ENCODE peak calls at places on chromosomes 6 and 20, in four cellular contexts. U is K562, K is HepG2, I is GM12878. N is an unnamed sample.

GRCh38 chr20:39851459-39851858 is 837.6 kb downstream of the MAFB start:
- DNase-seq in K (no peak), U (no peak), I (no peak), N (no peak)

GRCh38 chr6:135481786-135482369 is 15.7 kb downstream of the AHI1 start:
- DNase-seq in K (no peak), I (no peak), U (no peak), N (no peak)

GRCh38 chr6:15090145-15090579 is 155.7 kb upstream of the JARID2 start:
- DNase-seq in U (no peak), I (no peak), K (no peak), N (no peak)

GRCh38 chr6:53956068-53956711 is 155.1 kb upstream of the MLIP start:
- DNase-seq in I (peak; percentile 8), U (peak; percentile 9), K (peak; percentile 79), N (peak; percentile 86)

GRCh38 chr6:32609731-32610640 is 20.3 kb upstream of the HLA-DRB1 start:
- DNase-seq in U (peak; percentile 72), I (peak; percentile 100), K (peak; percentile 21), N (peak; percentile 68)

GRCh38 chr6:137043710-137044365 is 927 bp downstream of the IL20RA start:
- DNase-seq in K (no peak), I (no peak), U (no peak), N (no peak)

GRCh38 chr20:36342316-36342715 is 36.2 kb downstream of the DLGAP4 start:
- DNase-seq in I (no peak), U (no peak), K (no peak), N (no peak)

GRCh38 chr6:138765896-138766487 is 7.6 kb upstream of the CCDC28A start:
- DNase-seq in K (peak; percentile 48), U (peak; percentile 63), I (no peak), N (no peak)

GRCh38 chr6:66226099-66226498 is 519.1 kb upstream of the EYS start:
- DNase-seq in I (no peak), K (no peak), U (no peak), N (no peak)

GRCh38 chr20:63095718-63096654 is 89.2 kb upstream of the BHLHE23 start:
- DNase-seq in I (no peak), U (no peak), K (no peak), N (peak; percentile 39)

GRCh38 chr6:158867381-158868121 is 48.4 kb upstream of the EZR start:
- DNase-seq in K (no peak), I (no peak), U (no peak), N (no peak)

GRCh38 chr20:34538671-34539123 is 19.8 kb upstream of the MAP1LC3A start:
- DNase-seq in I (no peak), U (peak; percentile 84), K (peak; percentile 61), N (no peak)

GRCh38 chr6:42451146-42451594 is 556 bp downstream of the TRERF1 start:
- DNase-seq in U (no peak), K (no peak), I (no peak), N (no peak)

GRCh38 chr6:32176476-32177181 is 745 bp upstream of the AGPAT1 start:
- DNase-seq in I (no peak), U (no peak), K (no peak), N (no peak)

GRCh38 chr6:108732101-108732870 is 115.9 kb upstream of the ARMC2 start:
- DNase-seq in K (no peak), I (no peak), U (no peak), N (no peak)

GRCh38 chr20:56733967-56734366 is 104.9 kb downstream of the TFAP2C start:
- DNase-seq in K (no peak), I (no peak), U (no peak), N (no peak)

GRCh38 chr20:37804584-37805566 is 98.1 kb upstream of the VSTM2L start:
- DNase-seq in K (no peak), U (no peak), I (peak; percentile 86), N (no peak)

GRCh38 chr6:117637770-117638169 is 35.5 kb upstream of the GOPC start:
- DNase-seq in K (peak; percentile 60), I (no peak), U (no peak), N (no peak)

GRCh38 chr6:25706314-25707014 is 48.1 kb upstream of the SLC17A4 start:
- DNase-seq in I (no peak), K (peak; percentile 35), U (no peak), N (no peak)

GRCh38 chr6:148311849-148312669 is 30.6 kb upstream of the SASH1 start:
- DNase-seq in I (no peak), U (no peak), K (no peak), N (no peak)

GRCh38 chr6:30565772-30566171 is 5.5 kb upstream of the ABCF1 start:
- DNase-seq in U (no peak), K (no peak), I (no peak), N (no peak)

GRCh38 chr20:49276895-49277785 is 717 bp downstream of the ZNFX1 start:
- DNase-seq in U (peak; percentile 46), I (no peak), K (no peak), N (no peak)

GRCh38 chr20:49277786-49278035 is 146 bp downstream of the ZNFX1 start:
- DNase-seq in I (no peak), K (no peak), U (no peak), N (no peak)

GRCh38 chr20:49275634-49276033 is 2.2 kb downstream of the ZNFX1 start:
- DNase-seq in I (no peak), U (no peak), K (no peak), N (no peak)

GRCh38 chr20:49278036-49278816 is at the start of gene ZNFX1:
- DNase-seq in K (peak; percentile 99), I (peak; percentile 95), U (peak; percentile 92), N (peak; percentile 98)

DNA sequence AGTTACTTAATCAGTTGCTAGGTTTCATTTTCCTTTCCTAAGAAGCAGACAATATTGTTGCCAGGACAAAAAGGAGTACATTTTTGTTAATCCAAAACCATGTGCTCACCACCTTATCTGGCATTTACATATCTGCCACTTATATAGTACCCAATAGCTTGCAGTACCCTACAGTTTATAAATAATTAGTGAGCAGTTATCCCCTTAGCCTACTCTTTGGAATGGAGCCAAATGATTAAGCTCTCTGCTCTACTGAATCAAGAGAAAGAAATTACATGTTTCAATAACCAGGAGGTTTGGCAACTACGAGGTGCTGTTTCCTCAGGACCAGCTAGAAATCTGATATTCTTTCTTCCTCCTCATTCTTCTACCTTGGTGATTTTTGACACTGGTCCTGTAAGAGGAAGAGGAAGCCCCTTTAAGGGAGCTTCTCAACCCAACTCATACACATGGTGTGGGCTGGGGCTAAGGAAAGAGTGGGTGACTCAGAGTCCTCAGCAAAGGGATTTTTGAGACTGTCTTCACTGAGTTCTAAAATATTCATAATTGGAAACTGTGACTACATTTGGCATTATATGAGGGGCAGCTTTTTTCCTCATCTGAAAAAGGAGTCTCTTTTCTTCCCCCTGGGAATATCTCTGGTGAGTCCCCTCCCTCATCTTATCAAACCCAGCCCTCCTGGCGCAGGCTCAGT is 1.5 kb downstream of the ZNFX1 start:
- DNase-seq in U (no peak), K (no peak), I (no peak), N (no peak)
- TF ChIP-seq HDAC6 in U (no peak), K (no peak), I (no peak), N (no peak)

GRCh38 chr6:3484946-3485345 is 28.1 kb upstream of the SLC22A23 start:
- DNase-seq in I (no peak), U (no peak), K (no peak), N (no peak)
- TF ChIP-seq HDAC6 in I (no peak), U (no peak), K (no peak), N (no peak)

GRCh38 chr6:9360881-9361280 is 925.5 kb upstream of the SLC35B3 start:
- DNase-seq in U (no peak), K (no peak), I (no peak), N (no peak)
- TF ChIP-seq HDAC6 in U (no peak), K (no peak), I (no peak), N (no peak)

DNA sequence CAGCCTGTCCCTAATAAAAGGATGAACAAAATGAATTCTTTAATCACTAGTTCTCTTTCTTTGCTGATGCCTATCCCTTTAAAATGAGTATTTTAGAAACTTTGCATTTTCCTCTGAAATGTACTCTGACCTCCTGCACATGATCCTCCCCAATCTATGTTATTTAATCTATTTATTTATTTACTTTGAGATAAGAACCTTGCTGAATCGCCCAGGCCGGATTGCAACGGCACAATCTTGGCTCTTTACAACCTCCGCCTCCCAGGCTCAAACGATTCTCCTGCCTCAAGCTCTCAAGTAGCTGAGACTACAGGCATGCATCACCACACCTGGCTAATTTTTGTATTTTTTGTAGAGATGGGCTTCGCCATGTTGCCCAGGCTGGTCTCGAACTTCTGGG is 27.9 kb downstream of the ADTRP start:
- DNase-seq in K (no peak), U (no peak), I (no peak), N (no peak)
- TF ChIP-seq HDAC6 in K (no peak), U (no peak), I (no peak), N (no peak)

DNA sequence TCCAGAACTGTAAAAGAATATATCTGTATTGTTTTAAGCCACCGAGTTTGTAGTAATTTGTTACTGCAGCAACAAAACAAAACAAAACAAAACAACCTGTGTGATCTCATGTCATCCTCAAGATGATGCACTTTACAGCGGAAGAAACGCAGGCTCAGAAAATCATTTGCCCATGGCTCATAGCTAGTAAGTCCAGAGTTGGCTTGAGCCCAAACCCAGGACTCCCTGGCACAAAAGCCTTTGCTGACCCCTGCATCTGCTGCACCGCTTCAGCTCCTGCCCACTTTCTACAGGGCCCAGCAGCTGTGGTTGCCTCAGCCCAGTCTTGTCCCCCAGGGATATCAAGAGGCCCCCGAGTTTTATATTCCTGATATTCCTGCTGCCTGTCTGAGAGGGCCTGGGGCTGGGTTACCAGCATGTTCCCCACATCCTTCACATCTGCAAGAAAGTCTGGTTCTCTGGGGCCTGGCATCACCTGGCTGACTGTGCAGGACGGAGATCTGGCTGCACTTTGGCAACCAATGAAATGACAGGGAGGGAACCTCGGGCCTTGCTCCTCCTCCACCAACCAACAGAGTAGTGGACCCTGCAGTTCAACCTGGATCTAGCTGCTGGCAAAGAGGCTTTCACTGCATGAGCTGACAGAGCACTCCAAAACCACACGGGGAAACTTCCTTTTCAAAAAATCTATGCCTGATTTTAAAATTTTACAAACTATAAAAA is 56.8 kb downstream of the JPH2 start:
- DNase-seq in K (no peak), U (no peak), I (no peak), N (no peak)
- TF ChIP-seq HDAC6 in K (no peak), U (no peak), I (no peak), N (no peak)

GRCh38 chr6:114140416-114140815 is 169.5 kb upstream of the HDAC2 start:
- DNase-seq in I (no peak), K (no peak), U (no peak), N (no peak)
- TF ChIP-seq HDAC6 in I (no peak), K (no peak), U (no peak), N (no peak)

N was measured in H1.